ENCODE peak calls at places on chromosomes 5 and 9, in nine cellular contexts. One of them, this sample, is unnamed.

GRCh38 chr9:129473523-129474244 is 147.2 kb downstream of the C9orf50 start:
- DNase-seq in GM23338: no peak
- DNase-seq in psoas muscle: peak; percentile 56
- DNase-seq in prostate gland: no peak
- DNase-seq in AG10803: peak; percentile 59
- DNase-seq in HL-60: no peak
- DNase-seq in astrocyte of the spinal cord: no peak
- DNase-seq in mesenchymal stem cell: no peak
- DNase-seq in kidney epithelial cell: no peak
- DNase-seq in this sample: peak; percentile 79

GRCh38 chr5:137027758-137028157 is 471.4 kb downstream of the SPOCK1 start:
- DNase-seq in AG10803: no peak
- DNase-seq in prostate gland: no peak
- DNase-seq in kidney epithelial cell: no peak
- DNase-seq in GM23338: no peak
- DNase-seq in astrocyte of the spinal cord: no peak
- DNase-seq in psoas muscle: no peak
- DNase-seq in mesenchymal stem cell: no peak
- DNase-seq in HL-60: no peak
- DNase-seq in this sample: no peak

GRCh38 chr9:95666096-95666784 is 149.5 kb upstream of the PTCH1 start:
- DNase-seq in psoas muscle: no peak
- DNase-seq in kidney epithelial cell: no peak
- DNase-seq in astrocyte of the spinal cord: no peak
- DNase-seq in AG10803: no peak
- DNase-seq in prostate gland: no peak
- DNase-seq in mesenchymal stem cell: no peak
- DNase-seq in GM23338: peak; percentile 17
- DNase-seq in HL-60: no peak
- DNase-seq in this sample: no peak

GRCh38 chr9:8262625-8263622 is 463.3 kb upstream of the DMAC1 start:
- DNase-seq in GM23338: peak; percentile 43
- DNase-seq in mesenchymal stem cell: peak; percentile 0
- DNase-seq in astrocyte of the spinal cord: no peak
- DNase-seq in kidney epithelial cell: no peak
- DNase-seq in HL-60: no peak
- DNase-seq in AG10803: no peak
- DNase-seq in prostate gland: no peak
- DNase-seq in psoas muscle: no peak
- DNase-seq in this sample: no peak

GRCh38 chr9:131608469-131609115 is 63.3 kb downstream of the PRRT1B start:
- DNase-seq in psoas muscle: peak; percentile 84
- DNase-seq in astrocyte of the spinal cord: peak; percentile 85
- DNase-seq in mesenchymal stem cell: peak; percentile 86
- DNase-seq in GM23338: peak; percentile 89
- DNase-seq in HL-60: no peak
- DNase-seq in prostate gland: peak; percentile 87
- DNase-seq in AG10803: peak; percentile 87
- DNase-seq in kidney epithelial cell: peak; percentile 61
- DNase-seq in this sample: peak; percentile 93

GRCh38 chr9:87336914-87337333 is 160.7 kb upstream of the DAPK1 start:
- DNase-seq in mesenchymal stem cell: peak; percentile 79
- DNase-seq in psoas muscle: no peak
- DNase-seq in kidney epithelial cell: peak; percentile 62
- DNase-seq in astrocyte of the spinal cord: peak; percentile 83
- DNase-seq in AG10803: peak; percentile 88
- DNase-seq in HL-60: peak; percentile 33
- DNase-seq in prostate gland: peak; percentile 31
- DNase-seq in GM23338: peak; percentile 94
- DNase-seq in this sample: no peak

GRCh38 chr9:122262073-122262472 is 2.6 kb downstream of the RBM18 start:
- DNase-seq in psoas muscle: no peak
- DNase-seq in HL-60: no peak
- DNase-seq in GM23338: no peak
- DNase-seq in prostate gland: no peak
- DNase-seq in astrocyte of the spinal cord: no peak
- DNase-seq in kidney epithelial cell: no peak
- DNase-seq in mesenchymal stem cell: no peak
- DNase-seq in AG10803: no peak
- DNase-seq in this sample: no peak

GRCh38 chr9:7844283-7844682 is 44.7 kb upstream of the DMAC1 start:
- DNase-seq in astrocyte of the spinal cord: peak; percentile 7
- DNase-seq in HL-60: peak; percentile 47
- DNase-seq in AG10803: no peak
- DNase-seq in mesenchymal stem cell: peak; percentile 12
- DNase-seq in prostate gland: no peak
- DNase-seq in GM23338: peak; percentile 70
- DNase-seq in kidney epithelial cell: no peak
- DNase-seq in psoas muscle: no peak
- DNase-seq in this sample: no peak

GRCh38 chr9:130682490-130683121 is 11.0 kb upstream of the EXOSC2 start:
- DNase-seq in astrocyte of the spinal cord: peak; percentile 69
- DNase-seq in kidney epithelial cell: no peak
- DNase-seq in AG10803: peak; percentile 71
- DNase-seq in prostate gland: peak; percentile 74
- DNase-seq in HL-60: peak; percentile 64
- DNase-seq in psoas muscle: peak; percentile 88
- DNase-seq in mesenchymal stem cell: peak; percentile 78
- DNase-seq in GM23338: peak; percentile 92
- DNase-seq in this sample: peak; percentile 87

GRCh38 chr5:17837757-17838156 is 203.5 kb downstream of the TAF11L14 start:
- DNase-seq in psoas muscle: no peak
- DNase-seq in AG10803: no peak
- DNase-seq in kidney epithelial cell: no peak
- DNase-seq in mesenchymal stem cell: no peak
- DNase-seq in HL-60: no peak
- DNase-seq in astrocyte of the spinal cord: no peak
- DNase-seq in prostate gland: no peak
- DNase-seq in GM23338: no peak
- DNase-seq in this sample: no peak

GRCh38 chr5:88144219-88145040 is 124.2 kb downstream of the TMEM161B start:
- DNase-seq in kidney epithelial cell: no peak
- DNase-seq in psoas muscle: peak; percentile 50
- DNase-seq in HL-60: no peak
- DNase-seq in GM23338: peak; percentile 63
- DNase-seq in astrocyte of the spinal cord: peak; percentile 23
- DNase-seq in mesenchymal stem cell: no peak
- DNase-seq in prostate gland: no peak
- DNase-seq in AG10803: no peak
- DNase-seq in this sample: no peak

GRCh38 chr9:26210338-26210851 is 532.2 kb upstream of the TUSC1 start:
- DNase-seq in kidney epithelial cell: no peak
- DNase-seq in prostate gland: no peak
- DNase-seq in GM23338: peak; percentile 8
- DNase-seq in mesenchymal stem cell: no peak
- DNase-seq in AG10803: peak; percentile 45
- DNase-seq in HL-60: peak; percentile 12
- DNase-seq in psoas muscle: no peak
- DNase-seq in astrocyte of the spinal cord: peak; percentile 6
- DNase-seq in this sample: no peak

GRCh38 chr5:55429707-55430253 is 105.0 kb downstream of the PLPP1 start:
- DNase-seq in HL-60: no peak
- DNase-seq in psoas muscle: no peak
- DNase-seq in GM23338: no peak
- DNase-seq in prostate gland: no peak
- DNase-seq in mesenchymal stem cell: no peak
- DNase-seq in kidney epithelial cell: no peak
- DNase-seq in AG10803: no peak
- DNase-seq in astrocyte of the spinal cord: no peak
- DNase-seq in this sample: no peak

GRCh38 chr9:125650271-125650737 is 56.7 kb downstream of the MAPKAP1 start:
- DNase-seq in AG10803: peak; percentile 72
- DNase-seq in astrocyte of the spinal cord: peak; percentile 43
- DNase-seq in psoas muscle: no peak
- DNase-seq in HL-60: peak; percentile 86
- DNase-seq in prostate gland: no peak
- DNase-seq in kidney epithelial cell: peak; percentile 21
- DNase-seq in mesenchymal stem cell: peak; percentile 81
- DNase-seq in GM23338: no peak
- DNase-seq in this sample: no peak

GRCh38 chr9:89515416-89515815 is 17.5 kb upstream of the SEMA4D start:
- DNase-seq in mesenchymal stem cell: no peak
- DNase-seq in prostate gland: no peak
- DNase-seq in AG10803: no peak
- DNase-seq in kidney epithelial cell: no peak
- DNase-seq in HL-60: no peak
- DNase-seq in psoas muscle: no peak
- DNase-seq in astrocyte of the spinal cord: no peak
- DNase-seq in GM23338: no peak
- DNase-seq in this sample: no peak

GRCh38 chr5:14405267-14405666 is 176.3 kb upstream of the OTULINL start:
- DNase-seq in kidney epithelial cell: no peak
- DNase-seq in AG10803: no peak
- DNase-seq in HL-60: no peak
- DNase-seq in psoas muscle: no peak
- DNase-seq in mesenchymal stem cell: no peak
- DNase-seq in GM23338: peak; percentile 59
- DNase-seq in astrocyte of the spinal cord: no peak
- DNase-seq in prostate gland: no peak
- DNase-seq in this sample: no peak

GRCh38 chr5:34923694-34924461 is 5.5 kb upstream of the DNAJC21 start:
- DNase-seq in HL-60: peak; percentile 43
- DNase-seq in AG10803: peak; percentile 74
- DNase-seq in psoas muscle: no peak
- DNase-seq in prostate gland: no peak
- DNase-seq in kidney epithelial cell: peak; percentile 71
- DNase-seq in mesenchymal stem cell: peak; percentile 93
- DNase-seq in astrocyte of the spinal cord: peak; percentile 94
- DNase-seq in GM23338: no peak
- DNase-seq in this sample: no peak

GRCh38 chr5:68356623-68357022 is 141.1 kb downstream of the PIK3R1 start:
- DNase-seq in AG10803: no peak
- DNase-seq in astrocyte of the spinal cord: no peak
- DNase-seq in kidney epithelial cell: no peak
- DNase-seq in prostate gland: no peak
- DNase-seq in GM23338: no peak
- DNase-seq in mesenchymal stem cell: no peak
- DNase-seq in HL-60: no peak
- DNase-seq in psoas muscle: no peak
- DNase-seq in this sample: no peak
- H3K4me3 ChIP-seq in AG10803: no peak overlapping the region
- H3K4me3 ChIP-seq in astrocyte of the spinal cord: no peak overlapping the region
- H3K4me3 ChIP-seq in kidney epithelial cell: no peak overlapping the region
- H3K4me3 ChIP-seq in prostate gland: no peak overlapping the region
- H3K4me3 ChIP-seq in GM23338: no peak overlapping the region
- H3K4me3 ChIP-seq in mesenchymal stem cell: no peak overlapping the region
- H3K4me3 ChIP-seq in HL-60: no peak overlapping the region
- H3K4me3 ChIP-seq in psoas muscle: no peak overlapping the region
- H3K4me3 ChIP-seq in this sample: no peak overlapping the region

GRCh38 chr9:2709645-2710101 is 7.6 kb upstream of the KCNV2 start:
- DNase-seq in GM23338: no peak
- DNase-seq in kidney epithelial cell: no peak
- DNase-seq in AG10803: peak; percentile 54
- DNase-seq in HL-60: no peak
- DNase-seq in psoas muscle: no peak
- DNase-seq in prostate gland: no peak
- DNase-seq in astrocyte of the spinal cord: no peak
- DNase-seq in mesenchymal stem cell: no peak
- DNase-seq in this sample: no peak
- H3K4me3 ChIP-seq in GM23338: no peak overlapping the region
- H3K4me3 ChIP-seq in kidney epithelial cell: no peak overlapping the region
- H3K4me3 ChIP-seq in AG10803: no peak overlapping the region
- H3K4me3 ChIP-seq in HL-60: no peak overlapping the region
- H3K4me3 ChIP-seq in psoas muscle: no peak overlapping the region
- H3K4me3 ChIP-seq in prostate gland: no peak overlapping the region
- H3K4me3 ChIP-seq in astrocyte of the spinal cord: no peak overlapping the region
- H3K4me3 ChIP-seq in mesenchymal stem cell: no peak overlapping the region
- H3K4me3 ChIP-seq in this sample: no peak overlapping the region

GRCh38 chr9:114301798-114302565 is 20.9 kb upstream of the ORM1 start:
- DNase-seq in GM23338: no peak
- DNase-seq in psoas muscle: no peak
- DNase-seq in HL-60: no peak
- DNase-seq in AG10803: no peak
- DNase-seq in kidney epithelial cell: no peak
- DNase-seq in mesenchymal stem cell: no peak
- DNase-seq in astrocyte of the spinal cord: no peak
- DNase-seq in prostate gland: no peak
- DNase-seq in this sample: peak; percentile 55
- H3K4me3 ChIP-seq in GM23338: no peak overlapping the region
- H3K4me3 ChIP-seq in psoas muscle: no peak overlapping the region
- H3K4me3 ChIP-seq in HL-60: no peak overlapping the region
- H3K4me3 ChIP-seq in AG10803: no peak overlapping the region
- H3K4me3 ChIP-seq in kidney epithelial cell: no peak overlapping the region
- H3K4me3 ChIP-seq in mesenchymal stem cell: no peak overlapping the region
- H3K4me3 ChIP-seq in astrocyte of the spinal cord: no peak overlapping the region
- H3K4me3 ChIP-seq in prostate gland: no peak overlapping the region
- H3K4me3 ChIP-seq in this sample: no peak overlapping the region

GRCh38 chr5:7396169-7397004 is 449 bp downstream of the ADCY2 start:
- DNase-seq in mesenchymal stem cell: no peak
- DNase-seq in GM23338: peak; percentile 47
- DNase-seq in kidney epithelial cell: no peak
- DNase-seq in AG10803: peak; percentile 4
- DNase-seq in HL-60: no peak
- DNase-seq in astrocyte of the spinal cord: no peak
- DNase-seq in psoas muscle: peak; percentile 73
- DNase-seq in prostate gland: no peak
- DNase-seq in this sample: no peak
- H3K4me3 ChIP-seq in mesenchymal stem cell: peak overlapping the region; percentile 64
- H3K4me3 ChIP-seq in GM23338: peak overlapping the region; percentile 95
- H3K4me3 ChIP-seq in kidney epithelial cell: peak overlapping the region; percentile 11
- H3K4me3 ChIP-seq in AG10803: peak overlapping the region; percentile 22
- H3K4me3 ChIP-seq in HL-60: no peak overlapping the region
- H3K4me3 ChIP-seq in astrocyte of the spinal cord: peak overlapping the region; percentile 22
- H3K4me3 ChIP-seq in psoas muscle: peak overlapping the region; percentile 81
- H3K4me3 ChIP-seq in prostate gland: peak overlapping the region; percentile 61
- H3K4me3 ChIP-seq in this sample: peak overlapping the region; percentile 60

DNA sequence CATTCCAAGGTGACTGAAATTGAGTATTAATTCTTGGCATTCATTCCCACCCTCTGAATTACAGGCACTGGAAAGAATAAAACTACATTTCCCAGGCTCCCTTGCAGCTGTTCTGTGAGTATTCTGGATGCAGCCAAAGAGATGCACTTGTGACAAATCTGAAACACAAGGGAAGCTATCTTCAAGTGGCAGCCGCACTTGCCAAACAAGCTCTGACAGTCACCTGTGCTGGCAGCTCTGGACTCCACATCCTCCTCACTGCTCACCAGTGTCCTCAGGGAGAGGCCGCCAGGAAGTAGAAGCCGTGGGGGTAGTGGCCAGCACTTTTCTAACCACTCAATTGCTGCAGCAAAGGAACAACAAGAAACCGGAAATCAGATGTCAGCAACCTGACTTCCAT is 275.0 kb downstream of the NR2F1-AS1 start:
- DNase-seq in GM23338: peak; percentile 62
- DNase-seq in HL-60: no peak
- DNase-seq in psoas muscle: no peak
- DNase-seq in kidney epithelial cell: no peak
- DNase-seq in mesenchymal stem cell: no peak
- DNase-seq in prostate gland: no peak
- DNase-seq in astrocyte of the spinal cord: no peak
- DNase-seq in AG10803: no peak
- DNase-seq in this sample: no peak
- H3K4me3 ChIP-seq in GM23338: peak overlapping the region; percentile 27
- H3K4me3 ChIP-seq in HL-60: no peak overlapping the region
- H3K4me3 ChIP-seq in psoas muscle: no peak overlapping the region
- H3K4me3 ChIP-seq in kidney epithelial cell: no peak overlapping the region
- H3K4me3 ChIP-seq in mesenchymal stem cell: no peak overlapping the region
- H3K4me3 ChIP-seq in prostate gland: no peak overlapping the region
- H3K4me3 ChIP-seq in astrocyte of the spinal cord: no peak overlapping the region
- H3K4me3 ChIP-seq in AG10803: no peak overlapping the region
- H3K4me3 ChIP-seq in this sample: no peak overlapping the region

This sample was measured in sigmoid colon.